ENCODE peak calls at places on chromosomes 12 and 14, in nine cellular contexts. One of them, this sample, is unnamed.

GRCh38 chr12:95218164-95218851 is 701 bp downstream of the VEZT start:
- DNase-seq in AG04450: no peak
- DNase-seq in K562: peak
- DNase-seq in pancreas: no peak
- DNase-seq in H9: no peak
- DNase-seq in CD4-positive, alpha-beta T cell: peak
- DNase-seq in GM20000: no peak
- DNase-seq in mammary epithelial cell: peak
- DNase-seq in astrocyte of the spinal cord: peak
- DNase-seq in this sample: no peak

GRCh38 chr14:57049848-57050247 is 218.9 kb downstream of the EXOC5 start:
- DNase-seq in AG04450: no peak
- DNase-seq in K562: no peak
- DNase-seq in pancreas: no peak
- DNase-seq in H9: no peak
- DNase-seq in CD4-positive, alpha-beta T cell: no peak
- DNase-seq in GM20000: no peak
- DNase-seq in mammary epithelial cell: no peak
- DNase-seq in astrocyte of the spinal cord: no peak
- DNase-seq in this sample: no peak

GRCh38 chr12:108338915-108339657 is at the start of gene CMKLR1:
- DNase-seq in AG04450: no peak
- DNase-seq in K562: peak
- DNase-seq in pancreas: no peak
- DNase-seq in H9: peak
- DNase-seq in CD4-positive, alpha-beta T cell: no peak
- DNase-seq in GM20000: no peak
- DNase-seq in mammary epithelial cell: no peak
- DNase-seq in astrocyte of the spinal cord: no peak
- DNase-seq in this sample: no peak

GRCh38 chr12:6958609-6959375 is 7.6 kb downstream of the PTPN6 start:
- DNase-seq in AG04450: no peak
- DNase-seq in K562: no peak
- DNase-seq in pancreas: peak
- DNase-seq in H9: no peak
- DNase-seq in CD4-positive, alpha-beta T cell: peak
- DNase-seq in GM20000: peak
- DNase-seq in mammary epithelial cell: no peak
- DNase-seq in astrocyte of the spinal cord: no peak
- DNase-seq in this sample: peak

GRCh38 chr12:46386877-46387629 is 14.5 kb upstream of the SLC38A2 start:
- DNase-seq in AG04450: no peak
- DNase-seq in K562: peak
- DNase-seq in pancreas: no peak
- DNase-seq in H9: peak
- DNase-seq in CD4-positive, alpha-beta T cell: no peak
- DNase-seq in GM20000: peak
- DNase-seq in mammary epithelial cell: no peak
- DNase-seq in astrocyte of the spinal cord: peak
- DNase-seq in this sample: no peak

GRCh38 chr12:25249951-25250738 is 584 bp downstream of the KRAS start:
- DNase-seq in AG04450: no peak
- DNase-seq in K562: peak
- DNase-seq in pancreas: peak
- DNase-seq in H9: peak
- DNase-seq in CD4-positive, alpha-beta T cell: peak
- DNase-seq in GM20000: peak
- DNase-seq in mammary epithelial cell: no peak
- DNase-seq in astrocyte of the spinal cord: peak
- DNase-seq in this sample: peak

GRCh38 chr12:52813885-52814709 is at the start of gene KRT4:
- DNase-seq in AG04450: no peak
- DNase-seq in K562: no peak
- DNase-seq in pancreas: no peak
- DNase-seq in H9: no peak
- DNase-seq in CD4-positive, alpha-beta T cell: no peak
- DNase-seq in GM20000: no peak
- DNase-seq in mammary epithelial cell: no peak
- DNase-seq in astrocyte of the spinal cord: no peak
- DNase-seq in this sample: no peak

GRCh38 chr12:97960741-97961608 is 498.4 kb downstream of the RMST start:
- DNase-seq in AG04450: no peak
- DNase-seq in K562: peak
- DNase-seq in pancreas: no peak
- DNase-seq in H9: peak
- DNase-seq in CD4-positive, alpha-beta T cell: no peak
- DNase-seq in GM20000: peak
- DNase-seq in mammary epithelial cell: peak
- DNase-seq in astrocyte of the spinal cord: peak
- DNase-seq in this sample: no peak

GRCh38 chr12:89464974-89465592 is 59.5 kb downstream of the GALNT4 start:
- DNase-seq in AG04450: no peak
- DNase-seq in K562: no peak
- DNase-seq in pancreas: no peak
- DNase-seq in H9: no peak
- DNase-seq in CD4-positive, alpha-beta T cell: no peak
- DNase-seq in GM20000: no peak
- DNase-seq in mammary epithelial cell: peak
- DNase-seq in astrocyte of the spinal cord: no peak
- DNase-seq in this sample: no peak

GRCh38 chr12:89456565-89456964 is 68.0 kb downstream of the GALNT4 start:
- DNase-seq in AG04450: no peak
- DNase-seq in K562: no peak
- DNase-seq in pancreas: no peak
- DNase-seq in H9: no peak
- DNase-seq in CD4-positive, alpha-beta T cell: no peak
- DNase-seq in GM20000: no peak
- DNase-seq in mammary epithelial cell: no peak
- DNase-seq in astrocyte of the spinal cord: no peak
- DNase-seq in this sample: no peak

GRCh38 chr12:89461190-89461589 is 63.4 kb downstream of the GALNT4 start:
- DNase-seq in AG04450: no peak
- DNase-seq in K562: no peak
- DNase-seq in pancreas: no peak
- DNase-seq in H9: no peak
- DNase-seq in CD4-positive, alpha-beta T cell: no peak
- DNase-seq in GM20000: no peak
- DNase-seq in mammary epithelial cell: peak
- DNase-seq in astrocyte of the spinal cord: peak
- DNase-seq in this sample: no peak

DNA sequence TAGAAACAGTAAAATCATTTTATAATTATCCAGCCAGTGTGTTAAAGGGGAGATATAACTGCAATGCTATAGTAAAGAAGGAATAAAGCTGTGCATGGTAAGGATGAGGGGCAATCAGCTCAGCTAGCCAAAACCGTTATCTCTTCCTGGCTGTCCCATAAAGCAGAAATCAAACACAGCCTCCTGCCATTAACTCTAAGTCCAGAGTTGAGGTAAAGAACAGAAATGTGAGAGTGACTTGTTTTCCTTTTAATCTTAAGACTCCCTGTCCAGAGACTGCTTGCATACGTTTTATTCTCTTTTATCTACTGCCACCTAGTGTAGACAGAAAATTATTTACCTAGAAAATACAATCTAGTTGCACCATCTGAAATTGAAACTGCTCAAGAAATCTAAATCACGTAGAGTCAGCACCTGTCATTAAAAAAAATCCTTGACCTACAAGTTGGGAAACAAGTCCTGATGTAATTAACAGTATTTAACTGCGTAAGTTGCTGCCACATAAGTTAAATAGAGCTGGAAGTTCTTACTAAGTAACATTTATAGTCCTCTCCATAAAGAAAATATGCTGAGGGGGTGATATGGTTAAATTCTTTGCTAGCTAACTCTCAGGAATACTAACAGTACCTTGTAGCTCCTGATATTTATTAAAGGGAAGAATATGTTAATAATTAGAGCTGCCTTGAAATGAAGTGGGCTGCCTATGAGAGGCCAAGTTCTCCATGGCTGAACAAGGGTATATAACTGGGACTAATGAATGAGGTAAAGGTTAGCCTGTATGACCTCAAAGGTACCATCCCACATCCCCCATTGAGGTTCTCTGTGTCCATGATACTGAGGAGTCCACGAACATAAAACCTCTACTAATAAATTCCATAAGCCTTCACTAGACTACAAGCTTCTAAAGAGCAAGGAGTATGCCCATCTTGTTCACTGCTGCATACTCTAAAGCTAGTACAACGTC is 62.7 kb downstream of the GALNT4 start:
- DNase-seq in AG04450: peak
- DNase-seq in K562: peak
- DNase-seq in pancreas: no peak
- DNase-seq in H9: no peak
- DNase-seq in CD4-positive, alpha-beta T cell: no peak
- DNase-seq in GM20000: peak
- DNase-seq in mammary epithelial cell: peak
- DNase-seq in astrocyte of the spinal cord: peak
- DNase-seq in this sample: no peak
- TF ChIP-seq CTCF in AG04450: peak
- TF ChIP-seq CTCF in K562: peak
- TF ChIP-seq CTCF in pancreas: peak
- TF ChIP-seq CTCF in H9: peak
- TF ChIP-seq CTCF in CD4-positive, alpha-beta T cell: peak
- TF ChIP-seq CTCF in GM20000: no peak
- TF ChIP-seq CTCF in mammary epithelial cell: no peak
- TF ChIP-seq CTCF in astrocyte of the spinal cord: peak
- TF ChIP-seq CTCF in this sample: peak

GRCh38 chr12:132295101-132295526 is 34.3 kb downstream of the GALNT9 start:
- DNase-seq in AG04450: no peak
- DNase-seq in K562: no peak
- DNase-seq in pancreas: no peak
- DNase-seq in H9: no peak
- DNase-seq in CD4-positive, alpha-beta T cell: no peak
- DNase-seq in GM20000: no peak
- DNase-seq in mammary epithelial cell: no peak
- DNase-seq in astrocyte of the spinal cord: no peak
- DNase-seq in this sample: no peak
- TF ChIP-seq CTCF in AG04450: no peak
- TF ChIP-seq CTCF in K562: no peak
- TF ChIP-seq CTCF in pancreas: no peak
- TF ChIP-seq CTCF in H9: no peak
- TF ChIP-seq CTCF in CD4-positive, alpha-beta T cell: no peak
- TF ChIP-seq CTCF in GM20000: no peak
- TF ChIP-seq CTCF in mammary epithelial cell: no peak
- TF ChIP-seq CTCF in astrocyte of the spinal cord: no peak
- TF ChIP-seq CTCF in this sample: no peak

GRCh38 chr12:132432126-132432525 is 57.8 kb upstream of the FBRSL1 start:
- DNase-seq in AG04450: no peak
- DNase-seq in K562: no peak
- DNase-seq in pancreas: no peak
- DNase-seq in H9: no peak
- DNase-seq in CD4-positive, alpha-beta T cell: no peak
- DNase-seq in GM20000: no peak
- DNase-seq in mammary epithelial cell: no peak
- DNase-seq in astrocyte of the spinal cord: no peak
- DNase-seq in this sample: no peak

GRCh38 chr12:132430838-132431826 is 58.8 kb upstream of the FBRSL1 start:
- DNase-seq in AG04450: no peak
- DNase-seq in K562: no peak
- DNase-seq in pancreas: no peak
- DNase-seq in H9: no peak
- DNase-seq in CD4-positive, alpha-beta T cell: no peak
- DNase-seq in GM20000: no peak
- DNase-seq in mammary epithelial cell: no peak
- DNase-seq in astrocyte of the spinal cord: no peak
- DNase-seq in this sample: peak

GRCh38 chr12:132433641-132434395 is 56.1 kb upstream of the FBRSL1 start:
- DNase-seq in AG04450: no peak
- DNase-seq in K562: no peak
- DNase-seq in pancreas: no peak
- DNase-seq in H9: no peak
- DNase-seq in CD4-positive, alpha-beta T cell: no peak
- DNase-seq in GM20000: no peak
- DNase-seq in mammary epithelial cell: no peak
- DNase-seq in astrocyte of the spinal cord: no peak
- DNase-seq in this sample: no peak

GRCh38 chr12:132435486-132436187 is 54.3 kb upstream of the FBRSL1 start:
- DNase-seq in AG04450: no peak
- DNase-seq in K562: no peak
- DNase-seq in pancreas: no peak
- DNase-seq in H9: no peak
- DNase-seq in CD4-positive, alpha-beta T cell: no peak
- DNase-seq in GM20000: no peak
- DNase-seq in mammary epithelial cell: no peak
- DNase-seq in astrocyte of the spinal cord: no peak
- DNase-seq in this sample: no peak

GRCh38 chr12:132432721-132433577 is 57.0 kb upstream of the FBRSL1 start:
- DNase-seq in AG04450: no peak
- DNase-seq in K562: no peak
- DNase-seq in pancreas: no peak
- DNase-seq in H9: no peak
- DNase-seq in CD4-positive, alpha-beta T cell: no peak
- DNase-seq in GM20000: no peak
- DNase-seq in mammary epithelial cell: no peak
- DNase-seq in astrocyte of the spinal cord: no peak
- DNase-seq in this sample: no peak
- TF ChIP-seq CTCF in AG04450: no peak
- TF ChIP-seq CTCF in K562: no peak
- TF ChIP-seq CTCF in pancreas: no peak
- TF ChIP-seq CTCF in H9: no peak
- TF ChIP-seq CTCF in CD4-positive, alpha-beta T cell: no peak
- TF ChIP-seq CTCF in GM20000: no peak
- TF ChIP-seq CTCF in mammary epithelial cell: no peak
- TF ChIP-seq CTCF in astrocyte of the spinal cord: no peak
- TF ChIP-seq CTCF in this sample: no peak

GRCh38 chr14:93982684-93983007 is 6.3 kb upstream of the ASB2 start:
- DNase-seq in AG04450: no peak
- DNase-seq in K562: no peak
- DNase-seq in pancreas: no peak
- DNase-seq in H9: no peak
- DNase-seq in CD4-positive, alpha-beta T cell: no peak
- DNase-seq in GM20000: no peak
- DNase-seq in mammary epithelial cell: no peak
- DNase-seq in astrocyte of the spinal cord: no peak
- DNase-seq in this sample: no peak

GRCh38 chr14:93987376-93987775 is 9.7 kb upstream of the CCDC197 start:
- DNase-seq in AG04450: no peak
- DNase-seq in K562: no peak
- DNase-seq in pancreas: no peak
- DNase-seq in H9: no peak
- DNase-seq in CD4-positive, alpha-beta T cell: no peak
- DNase-seq in GM20000: no peak
- DNase-seq in mammary epithelial cell: no peak
- DNase-seq in astrocyte of the spinal cord: no peak
- DNase-seq in this sample: no peak

GRCh38 chr14:93986972-93987371 is 10.1 kb upstream of the CCDC197 start:
- DNase-seq in AG04450: no peak
- DNase-seq in K562: no peak
- DNase-seq in pancreas: no peak
- DNase-seq in H9: no peak
- DNase-seq in CD4-positive, alpha-beta T cell: no peak
- DNase-seq in GM20000: no peak
- DNase-seq in mammary epithelial cell: no peak
- DNase-seq in astrocyte of the spinal cord: no peak
- DNase-seq in this sample: no peak

GRCh38 chr14:93984070-93984469 is 7.7 kb upstream of the ASB2 start:
- DNase-seq in AG04450: peak
- DNase-seq in K562: no peak
- DNase-seq in pancreas: no peak
- DNase-seq in H9: peak
- DNase-seq in CD4-positive, alpha-beta T cell: no peak
- DNase-seq in GM20000: no peak
- DNase-seq in mammary epithelial cell: peak
- DNase-seq in astrocyte of the spinal cord: no peak
- DNase-seq in this sample: no peak

GRCh38 chr14:93984987-93985410 is 8.6 kb upstream of the ASB2 start:
- DNase-seq in AG04450: peak
- DNase-seq in K562: peak
- DNase-seq in pancreas: no peak
- DNase-seq in H9: peak
- DNase-seq in CD4-positive, alpha-beta T cell: no peak
- DNase-seq in GM20000: no peak
- DNase-seq in mammary epithelial cell: peak
- DNase-seq in astrocyte of the spinal cord: peak
- DNase-seq in this sample: no peak
- TF ChIP-seq CTCF in AG04450: peak
- TF ChIP-seq CTCF in K562: peak
- TF ChIP-seq CTCF in pancreas: no peak
- TF ChIP-seq CTCF in H9: peak
- TF ChIP-seq CTCF in CD4-positive, alpha-beta T cell: no peak
- TF ChIP-seq CTCF in GM20000: peak
- TF ChIP-seq CTCF in mammary epithelial cell: peak
- TF ChIP-seq CTCF in astrocyte of the spinal cord: peak
- TF ChIP-seq CTCF in this sample: no peak